ENCODE peak calls at places on chromosomes 4 and X, in eight cellular contexts. Q is stomach, M is NB4, R is adrenal gland, Y is H1, T is Peyer's patch, C is spleen, A is tibial nerve. U is an unnamed sample.
A peak's percentile ranks its signal among the peaks of the same experiment; 100 is the strongest.

GRCh38 chrX:39361736-39362135 is 560.5 kb downstream of the MID1IP1 start:
- DNase-seq in C (no peak), M (no peak), Y (no peak), R (no peak), A (no peak), T (no peak), Q (no peak), U (no peak)

GRCh38 chr4:20062054-20062453 is 189.7 kb upstream of the SLIT2 start:
- DNase-seq in Q (no peak), T (no peak), R (no peak), C (no peak), A (no peak), Y (no peak), M (no peak), U (no peak)

GRCh38 chrX:115449742-115450141 is 111.2 kb upstream of the PLS3 start:
- DNase-seq in Y (no peak), C (no peak), T (peak; percentile 38), Q (peak; percentile 33), R (peak; percentile 59), A (peak; percentile 30), M (no peak), U (no peak)

GRCh38 chr4:44210750-44211149 is 237.9 kb downstream of the KCTD8 start:
- DNase-seq in A (no peak), C (no peak), Y (no peak), Q (no peak), R (no peak), T (no peak), M (peak; percentile 6), U (no peak)

GRCh38 chr4:11293866-11294265 is 134.8 kb downstream of the HS3ST1 start:
- DNase-seq in R (no peak), Y (no peak), T (no peak), M (no peak), A (no peak), Q (no peak), C (no peak), U (no peak)

GRCh38 chrX:13257223-13258051 is 62.4 kb downstream of the ATXN3L start:
- DNase-seq in C (no peak), Y (no peak), Q (no peak), M (no peak), A (no peak), T (no peak), R (no peak), U (no peak)

GRCh38 chrX:16970977-16971376 is 24.5 kb downstream of the REPS2 start:
- DNase-seq in Y (no peak), R (no peak), T (no peak), A (no peak), C (no peak), Q (no peak), M (peak; percentile 16), U (no peak)

GRCh38 chr4:152805071-152805650 is 25.4 kb downstream of the ARFIP1 start:
- DNase-seq in T (no peak), Y (no peak), M (no peak), Q (no peak), A (no peak), C (no peak), R (no peak), U (no peak)

GRCh38 chrX:8244301-8244700 is 73.2 kb upstream of the VCX2 start:
- DNase-seq in Q (no peak), T (no peak), Y (no peak), R (no peak), A (no peak), C (no peak), M (no peak), U (peak; percentile 8)

GRCh38 chrX:5810636-5811035 is 418.0 kb downstream of the NLGN4X start:
- DNase-seq in T (no peak), Q (no peak), Y (no peak), A (no peak), M (no peak), R (no peak), C (no peak), U (no peak)

GRCh38 chr4:60384475-60384874 is 815.7 kb upstream of the ADGRL3 start:
- DNase-seq in T (no peak), C (no peak), Y (no peak), R (no peak), Q (no peak), A (no peak), M (no peak), U (no peak)

DNA sequence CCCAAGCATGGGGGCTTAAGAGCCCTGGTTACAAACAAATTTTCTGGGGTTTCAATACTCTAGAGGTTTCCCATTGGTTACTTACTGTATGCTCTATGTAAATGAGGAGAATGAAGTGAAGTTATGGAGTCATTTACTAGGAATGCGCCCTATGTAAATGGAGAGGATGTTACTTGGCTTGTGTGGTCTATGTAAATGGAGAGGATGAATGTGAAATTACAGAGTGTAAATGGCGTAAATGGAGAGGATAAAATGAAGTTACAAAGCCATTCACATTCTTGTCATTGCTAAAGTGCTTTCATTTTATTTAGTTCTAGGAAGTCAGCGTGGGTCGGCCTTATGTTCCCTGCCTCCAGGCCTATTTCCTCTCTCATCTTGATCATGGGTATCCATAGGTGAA is 810.5 kb upstream of the ADGRL3 start:
- DNase-seq in A (no peak), R (no peak), Q (no peak), Y (no peak), M (no peak), C (no peak), T (no peak), U (no peak)
- TF ChIP-seq POLR2A in A (no peak), R (no peak), Q (no peak), Y (no peak), M (no peak), C (no peak), T (no peak), U (no peak)

DNA sequence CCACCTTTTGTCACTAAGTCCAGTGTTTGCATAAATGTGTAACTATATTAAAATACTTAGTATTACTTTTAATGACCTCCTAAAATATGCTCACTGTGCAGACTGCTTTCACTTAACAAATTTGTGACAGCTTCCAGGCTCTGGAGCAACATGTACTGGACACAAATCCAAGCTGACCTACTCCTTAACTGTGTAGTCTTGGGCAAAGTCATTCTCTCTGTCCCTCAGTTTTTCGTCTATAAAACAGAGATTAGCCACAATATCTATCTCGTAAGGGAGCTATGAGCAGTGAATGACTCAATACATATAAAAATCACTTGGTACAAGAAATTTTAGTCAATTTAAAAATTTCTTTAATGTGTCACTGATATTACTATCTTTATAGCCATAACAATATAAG is 20.4 kb upstream of the RAB40A start:
- DNase-seq in R (no peak), A (no peak), Y (no peak), T (no peak), M (no peak), C (no peak), Q (no peak), U (no peak)
- H3K4me3 ChIP-seq in R (no peak overlapping the region), A (no peak overlapping the region), Y (no peak overlapping the region), T (no peak overlapping the region), M (no peak overlapping the region), C (no peak overlapping the region), Q (no peak overlapping the region), U (no peak overlapping the region)

DNA sequence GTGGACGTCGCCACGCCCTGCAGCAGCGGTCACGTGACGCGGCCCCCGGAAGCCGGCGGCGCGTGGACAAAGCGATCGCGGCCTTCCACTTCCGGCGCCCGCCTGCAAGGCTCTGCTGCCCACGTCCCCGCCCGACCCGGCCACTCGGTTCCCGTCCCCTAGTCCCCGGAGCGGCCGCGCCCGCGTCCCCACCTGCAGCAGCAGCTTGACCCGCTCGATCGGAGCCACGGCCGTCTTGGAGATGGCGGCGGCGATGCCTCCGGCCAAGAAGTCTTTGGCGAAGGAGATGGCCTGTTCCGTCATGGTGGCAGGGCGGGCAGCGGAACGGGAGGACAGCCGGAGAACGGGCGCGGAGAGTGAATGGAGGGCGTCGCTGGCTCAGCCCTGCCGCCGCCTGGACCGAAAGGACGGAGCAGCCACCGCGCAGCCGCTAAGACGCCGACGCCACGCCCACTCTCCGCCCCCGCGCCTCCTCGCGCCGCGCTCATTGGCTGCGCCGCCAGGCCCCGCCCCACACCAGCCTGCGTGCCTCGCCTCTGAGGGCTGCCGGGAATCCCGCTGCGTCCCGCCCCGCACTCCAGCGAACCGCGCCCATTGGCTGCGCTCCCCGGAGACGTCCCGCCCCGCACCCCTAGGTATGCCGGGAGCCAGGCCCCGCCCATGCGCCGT is at the start of gene SLC25A6:
- DNase-seq in T (peak; percentile 100), M (peak; percentile 95), A (peak; percentile 97), Y (peak; percentile 94), C (peak; percentile 100), Q (peak; percentile 99), R (peak; percentile 99), U (peak; percentile 99)
- TF ChIP-seq POLR2A in T (peak; percentile 93), M (peak; percentile 64), A (peak; percentile 87), Y (no peak), C (peak; percentile 48), Q (no peak), R (peak; percentile 90), U (peak; percentile 95)

GRCh38 chr4:8080754-8081065 is 77.9 kb downstream of the ABLIM2 start:
- DNase-seq in T (no peak), Q (no peak), Y (no peak), C (no peak), A (no peak), M (no peak), R (no peak), U (no peak)
- H3K4me3 ChIP-seq in T (no peak overlapping the region), Q (no peak overlapping the region), Y (no peak overlapping the region), C (no peak overlapping the region), A (no peak overlapping the region), M (no peak overlapping the region), R (no peak overlapping the region), U (no peak overlapping the region)

DNA sequence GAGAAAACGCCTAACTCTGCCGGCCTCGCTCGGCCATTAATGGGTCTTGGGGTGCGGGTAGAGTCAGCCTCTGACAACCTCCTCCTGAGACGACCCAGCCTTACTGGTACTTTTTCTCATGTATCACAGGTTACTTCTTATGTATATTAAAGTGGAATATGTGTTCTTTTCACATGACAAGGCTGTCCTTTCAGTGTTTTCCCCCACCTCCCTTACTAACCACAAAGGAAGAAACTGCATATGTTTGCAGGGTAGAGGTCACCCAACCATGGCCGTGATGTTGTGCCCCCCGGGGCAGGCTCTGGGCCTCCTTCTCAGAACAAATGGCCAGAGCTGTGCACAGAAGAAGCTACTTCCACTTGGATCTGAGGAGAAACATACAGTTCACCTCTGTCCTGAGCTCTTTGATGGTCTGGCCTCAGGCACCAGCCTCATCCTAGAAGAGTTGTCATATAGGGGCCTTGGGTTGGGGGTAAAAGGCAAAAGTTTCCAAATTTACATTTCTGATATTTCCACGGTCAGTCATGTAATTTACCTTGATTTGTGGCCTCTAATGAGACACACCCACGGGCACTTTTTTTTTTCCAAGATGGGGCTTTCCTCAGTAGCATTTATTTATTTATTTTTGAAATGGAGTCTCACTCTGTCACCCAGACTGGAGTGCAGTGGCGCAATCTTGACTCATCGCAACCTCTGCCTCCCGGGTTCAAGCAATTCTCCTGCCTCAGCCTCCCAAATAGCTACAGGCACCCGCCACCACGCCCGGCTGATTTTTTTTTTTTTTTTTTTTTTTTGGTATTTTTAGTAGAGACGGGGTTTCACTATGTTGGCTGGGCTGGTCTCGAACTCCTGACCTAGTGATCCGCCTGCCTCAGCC is 1.9 kb downstream of the SOWAHD start:
- DNase-seq in M (peak; percentile 56), T (no peak), C (peak; percentile 82), R (no peak), Q (no peak), A (no peak), Y (no peak), U (no peak)
- TF ChIP-seq POLR2A in M (no peak), T (no peak), C (no peak), R (no peak), Q (no peak), A (no peak), Y (no peak), U (no peak)

DNA sequence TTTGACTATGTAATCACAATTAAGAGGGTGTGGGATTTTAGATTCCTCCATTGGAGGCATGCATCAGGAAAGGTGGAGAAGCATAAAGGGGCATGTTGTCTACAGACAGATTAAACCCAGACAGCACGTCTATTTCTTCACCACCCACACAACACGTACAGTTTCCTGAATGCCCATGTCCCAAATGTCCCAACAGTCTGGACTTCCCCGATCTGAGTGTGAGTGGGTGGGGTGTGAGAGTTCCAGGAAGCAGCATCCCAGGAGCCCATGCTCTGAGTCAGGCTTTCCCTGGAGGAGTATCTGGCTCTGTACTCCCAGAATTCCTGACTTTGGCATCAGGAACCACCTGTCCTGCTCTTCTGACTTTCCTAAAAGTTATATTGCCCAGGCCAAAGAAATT is 30.8 kb upstream of the NDP start:
- DNase-seq in Y (no peak), A (no peak), M (no peak), R (no peak), Q (no peak), C (no peak), T (no peak), U (no peak)
- H3K4me3 ChIP-seq in Y (no peak overlapping the region), A (no peak overlapping the region), M (no peak overlapping the region), R (no peak overlapping the region), Q (no peak overlapping the region), C (no peak overlapping the region), T (no peak overlapping the region), U (no peak overlapping the region)

U was measured in gastrocnemius medialis.